ENCODE peak calls at places on chromosomes 6 and 20, in five cellular contexts. R, A, C, E and Q are unnamed samples. For H3K36me3, the result is how much of the 10 kb centered on the place peaks cover.

GRCh38 chr6:6712258-6712978 is 123.9 kb downstream of the LY86 start:
- DNase-seq in R (peak), A (no peak), C (peak), E (no peak), Q (no peak)

GRCh38 chr20:19688031-19688806 is 69.8 kb upstream of the RIN2 start:
- DNase-seq in R (peak), A (peak), C (peak), E (no peak), Q (peak)

GRCh38 chr20:46134716-46135115 is 16.6 kb downstream of the CD40 start:
- DNase-seq in R (no peak), A (no peak), C (no peak), E (no peak), Q (no peak)

GRCh38 chr6:84220809-84221409 is 6.5 kb downstream of the CEP162 start:
- DNase-seq in R (peak), A (no peak), C (peak), E (no peak), Q (no peak)

GRCh38 chr6:51619042-51619799 is 468.2 kb downstream of the PKHD1 start:
- DNase-seq in R (no peak), A (no peak), C (no peak), E (no peak), Q (no peak)

GRCh38 chr6:69763763-69764162 is 33.0 kb downstream of the LMBRD1 start:
- DNase-seq in R (no peak), A (no peak), C (no peak), E (no peak), Q (no peak)

GRCh38 chr20:32820000-32820697 is 395 bp downstream of the MAPRE1 start:
- DNase-seq in R (peak), A (peak), C (peak), E (peak), Q (peak)

GRCh38 chr20:48617481-48617880 is 210.3 kb downstream of the PREX1 start:
- DNase-seq in R (no peak), A (no peak), C (no peak), E (no peak), Q (no peak)

GRCh38 chr6:87308970-87309369 is 13.4 kb upstream of the SMIM8 start:
- DNase-seq in R (peak), A (no peak), C (no peak), E (no peak), Q (peak)

GRCh38 chr6:127855542-127856159 is 45.2 kb downstream of the THEMIS start:
- DNase-seq in R (peak), A (no peak), C (peak), E (no peak), Q (no peak)

GRCh38 chr6:112036088-112036637 is 17.7 kb upstream of the CCN6 start:
- DNase-seq in R (no peak), A (no peak), C (no peak), E (no peak), Q (no peak)

GRCh38 chr6:65126667-65127066 is 580.4 kb downstream of the EYS start:
- DNase-seq in R (no peak), A (no peak), C (no peak), E (no peak), Q (no peak)

GRCh38 chr6:31898200-31899011 is 908 bp upstream of the EHMT2 start:
- DNase-seq in R (peak), A (peak), C (peak), E (peak), Q (peak)

GRCh38 chr6:11055127-11055627 is 11.1 kb upstream of the ELOVL2 start:
- DNase-seq in R (peak), A (no peak), C (peak), E (no peak), Q (peak)

GRCh38 chr6:141218583-141218982 is 914.1 kb upstream of the GJE1 start:
- DNase-seq in R (no peak), A (no peak), C (no peak), E (no peak), Q (no peak)

GRCh38 chr6:6840831-6841263 is 252.3 kb downstream of the LY86 start:
- DNase-seq in R (no peak), A (no peak), C (no peak), E (no peak), Q (no peak)

GRCh38 chr6:168093071-168093505 is 14.1 kb upstream of the FRMD1 start:
- DNase-seq in R (no peak), A (no peak), C (no peak), E (no peak), Q (no peak)

GRCh38 chr6:30283761-30284160 is 43.0 kb upstream of the TRIM39 start:
- DNase-seq in R (no peak), A (no peak), C (no peak), E (no peak), Q (no peak)

GRCh38 chr6:81891869-81892268 is 139.4 kb upstream of the TENT5A start:
- DNase-seq in R (no peak), A (no peak), C (no peak), E (no peak), Q (no peak)
- H2AFZ ChIP-seq in R (no peak), A (no peak), C (no peak), E (no peak), Q (no peak)

DNA sequence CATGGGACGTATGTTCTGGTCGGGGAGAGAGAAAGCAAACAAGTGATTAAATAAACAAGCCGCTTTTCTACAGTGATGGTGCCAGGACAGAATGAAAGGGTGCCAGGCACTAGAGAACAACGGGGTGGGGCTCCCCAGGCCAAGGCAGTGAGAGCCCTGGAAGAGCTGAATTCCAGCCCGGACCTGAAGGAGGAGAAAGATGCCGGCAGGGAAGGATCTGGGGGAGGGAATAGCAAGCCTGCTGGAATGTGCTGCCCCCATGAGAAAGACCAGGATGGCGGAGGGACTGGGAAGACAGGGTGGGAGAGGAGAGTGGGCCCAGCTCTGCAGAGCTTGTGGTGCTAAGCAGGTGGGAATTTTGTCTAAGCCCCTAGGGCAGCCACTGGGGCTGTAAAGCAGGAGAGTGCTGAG is 7.5 kb downstream of the SNAI1 start:
- DNase-seq in R (no peak), A (no peak), C (peak), E (no peak), Q (peak)
- H2BK5ac ChIP-seq in R (peak), A (peak), C (no peak), E (no peak), Q (peak)

GRCh38 chr20:44200371-44200770 is 10.2 kb downstream of the OSER1 start:
- DNase-seq in R (peak), A (no peak), C (no peak), E (no peak), Q (peak)

GRCh38 chr20:44196278-44196677 is 9.3 kb upstream of the JPH2 start:
- DNase-seq in R (no peak), A (no peak), C (no peak), E (no peak), Q (no peak)

GRCh38 chr20:44199877-44200276 is 10.7 kb downstream of the OSER1 start:
- DNase-seq in R (no peak), A (peak), C (no peak), E (no peak), Q (no peak)

GRCh38 chr20:44200983-44201382 is 9.6 kb downstream of the OSER1 start:
- DNase-seq in R (no peak), A (no peak), C (no peak), E (no peak), Q (no peak)

GRCh38 chr20:44198872-44199271 is 11.7 kb downstream of the OSER1 start:
- DNase-seq in R (no peak), A (no peak), C (no peak), E (no peak), Q (no peak)
- H3K36me3 ChIP-seq in R (under half), A (under half), C (under half), E (half or more), Q (under half)

DNA sequence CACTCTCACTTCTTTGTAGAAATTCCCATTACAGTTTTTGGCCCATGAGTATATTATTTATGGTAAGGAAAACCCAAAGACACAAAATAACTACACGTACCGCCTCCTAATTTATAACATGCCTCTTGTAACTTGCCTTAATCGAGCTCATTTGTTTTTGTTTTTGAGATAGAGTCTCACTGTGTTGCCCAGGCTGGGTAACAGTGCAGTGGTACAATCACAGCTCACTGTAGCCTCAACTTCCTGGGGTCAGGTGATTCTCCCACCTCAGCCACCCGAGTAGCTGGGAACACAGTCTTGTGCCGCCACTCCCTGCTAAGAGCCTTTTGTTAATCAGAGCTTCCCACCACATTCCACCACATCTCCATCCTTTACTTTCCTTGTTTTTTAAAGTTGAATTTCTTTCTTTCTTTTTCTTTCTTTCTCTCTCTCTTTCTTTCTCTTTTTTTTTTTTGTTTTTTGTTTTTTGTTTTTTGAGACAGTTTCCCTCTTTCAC is 15.5 kb downstream of the ASIP start:
- DNase-seq in R (no peak), A (no peak), C (no peak), E (no peak), Q (no peak)
- H2AFZ ChIP-seq in R (no peak), A (no peak), C (no peak), E (no peak), Q (no peak)

GRCh38 chr6:37126961-37127360 is 43.0 kb upstream of the PIM1 start:
- DNase-seq in R (no peak), A (no peak), C (no peak), E (no peak), Q (peak)
- H2BK5ac ChIP-seq in R (no peak), A (peak), C (no peak), E (no peak), Q (no peak)

DNA sequence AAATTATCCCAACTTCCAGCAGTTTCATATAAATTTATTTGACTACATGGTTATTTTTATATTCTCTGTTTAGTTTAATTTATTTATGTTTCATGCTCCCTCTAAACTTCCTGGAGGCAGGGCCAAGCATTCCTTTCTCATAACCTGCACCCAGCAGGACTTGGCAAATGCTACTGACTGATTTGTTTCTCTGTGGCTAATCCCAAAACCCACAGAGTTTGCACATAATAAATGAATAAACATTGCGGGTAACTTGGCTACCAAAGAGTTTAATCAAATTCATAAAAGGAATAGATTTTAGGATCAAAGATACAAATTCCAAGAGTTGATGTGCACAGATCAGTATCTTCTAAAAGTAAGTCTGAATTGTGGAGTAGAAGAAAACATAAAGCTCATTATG is 239.5 kb downstream of the SLC35F1 start:
- DNase-seq in R (no peak), A (no peak), C (no peak), E (no peak), Q (no peak)
- H3K36me3 ChIP-seq in R (under half), A (under half), C (under half), E (under half), Q (under half)